ENCODE peak calls at places on chromosomes 16 and 17, in seven cellular contexts. G is HCT116, F is H1, B is SK-N-SH, W is GM12878, H is HepG2, J is K562. T is an unnamed sample.

GRCh38 chr17:37430051-37430591 is 23.4 kb downstream of the TADA2A start:
- DNase-seq in G (no peak), F (no peak), B (no peak), W (no peak), H (no peak), J (no peak), T (no peak)

GRCh38 chr17:32746698-32747097 is 130.2 kb downstream of the MYO1D start:
- DNase-seq in G (no peak), F (no peak), B (no peak), W (no peak), H (no peak), J (no peak), T (no peak)

GRCh38 chr16:18069683-18070082 is 266.9 kb downstream of the NPIPA8 start:
- DNase-seq in G (no peak), F (no peak), B (no peak), W (no peak), H (no peak), J (no peak), T (no peak)

GRCh38 chr17:17159571-17159970 is 46.6 kb downstream of the PLD6 start:
- DNase-seq in G (no peak), F (no peak), B (no peak), W (no peak), H (no peak), J (no peak), T (no peak)

GRCh38 chr17:16446338-16446983 is 31.1 kb downstream of the TRPV2 start:
- DNase-seq in G (no peak), F (no peak), B (no peak), W (no peak), H (no peak), J (no peak), T (no peak)

GRCh38 chr17:82929676-82930042 is 89.8 kb upstream of the ZNF750 start:
- DNase-seq in G (no peak), F (no peak), B (no peak), W (no peak), H (no peak), J (no peak), T (no peak)

GRCh38 chr17:45160505-45161287 is 979 bp upstream of the HEXIM2 start:
- DNase-seq in G (no peak), F (no peak), B (peak; percentile 81), W (no peak), H (peak; percentile 90), J (peak; percentile 85), T (peak; percentile 80)

GRCh38 chr17:68972119-68972704 is 17.0 kb upstream of the ABCA8 start:
- DNase-seq in G (peak; percentile 15), F (no peak), B (peak; percentile 33), W (no peak), H (peak; percentile 43), J (no peak), T (peak; percentile 64)

GRCh38 chr17:17205368-17206148 is 575 bp downstream of the PLD6 start:
- DNase-seq in G (peak; percentile 7), F (no peak), B (peak; percentile 80), W (peak; percentile 23), H (peak; percentile 42), J (peak; percentile 67), T (peak; percentile 41)

GRCh38 chr16:76265434-76266045 is 11.7 kb upstream of the CNTNAP4 start:
- DNase-seq in G (peak; percentile 6), F (peak; percentile 31), B (peak; percentile 10), W (no peak), H (peak; percentile 31), J (peak; percentile 27), T (no peak)

GRCh38 chr16:55221836-55222235 is 102.2 kb upstream of the IRX6 start:
- DNase-seq in G (no peak), F (no peak), B (no peak), W (no peak), H (no peak), J (no peak), T (no peak)

GRCh38 chr16:65967376-65967775 is 399.1 kb upstream of the CDH5 start:
- DNase-seq in G (no peak), F (no peak), B (no peak), W (no peak), H (no peak), J (no peak), T (no peak)

GRCh38 chr16:22321340-22322001 is 24.3 kb downstream of the POLR3E start:
- DNase-seq in G (peak; percentile 24), F (no peak), B (peak; percentile 84), W (peak; percentile 36), H (peak; percentile 59), J (peak; percentile 73), T (peak; percentile 81)

DNA sequence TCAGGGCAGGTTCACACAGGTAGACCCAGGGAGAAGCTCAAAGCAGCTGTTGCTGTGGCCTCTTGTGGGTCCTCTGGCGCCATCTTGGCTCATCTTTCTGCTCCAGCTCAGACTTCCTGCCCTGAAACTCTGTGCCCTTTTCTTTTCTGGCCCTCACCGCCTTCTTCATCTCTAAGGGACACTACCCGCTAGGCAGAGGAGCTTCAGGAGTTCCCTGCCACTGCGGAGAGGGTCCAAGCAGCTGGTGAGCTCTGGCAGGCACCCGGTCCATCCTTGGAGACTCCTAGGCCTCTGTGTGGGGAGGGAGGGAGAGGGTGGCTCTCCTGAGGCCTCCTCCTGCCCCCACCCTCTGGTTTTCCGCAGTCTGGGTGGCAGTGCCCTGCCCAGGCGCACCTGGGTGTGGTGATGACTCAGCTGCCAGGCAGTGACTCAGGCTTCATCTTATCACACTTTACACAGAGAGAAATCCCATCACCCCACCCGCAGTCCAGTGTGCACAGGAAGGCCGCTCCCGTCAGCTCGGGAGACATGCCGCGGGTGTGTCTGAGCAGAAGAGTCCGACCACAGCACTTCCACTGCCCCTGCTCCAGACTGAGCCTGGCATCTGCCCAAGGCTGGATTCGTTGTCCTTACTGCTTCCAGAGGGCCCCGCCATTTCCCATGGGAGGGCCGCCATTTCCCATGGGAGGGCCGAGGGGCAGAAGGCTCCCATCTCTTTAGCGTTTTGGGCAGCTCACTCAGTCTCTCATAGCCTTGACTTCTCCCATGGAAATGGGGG is 7.3 kb downstream of the NT5C start:
- DNase-seq in G (peak; percentile 99), F (no peak), B (no peak), W (no peak), H (peak; percentile 48), J (peak; percentile 69), T (peak; percentile 87)
- TF ChIP-seq POLR2AphosphoS5 in G (peak; percentile 78), F (no peak), B (no peak), W (no peak), H (no peak), J (peak; percentile 51), T (peak; percentile 82)

GRCh38 chr17:28469376-28469775 is 4.1 kb upstream of the SLC13A2 start:
- DNase-seq in G (no peak), F (no peak), B (no peak), W (no peak), H (no peak), J (no peak), T (no peak)

GRCh38 chr17:28466521-28467048 is 6.9 kb upstream of the SLC13A2 start:
- DNase-seq in G (no peak), F (no peak), B (peak; percentile 35), W (no peak), H (no peak), J (peak; percentile 36), T (no peak)

GRCh38 chr17:28467456-28468025 is 5.9 kb upstream of the SLC13A2 start:
- DNase-seq in G (no peak), F (no peak), B (no peak), W (no peak), H (no peak), J (no peak), T (no peak)

GRCh38 chr17:28470266-28471126 is 2.9 kb upstream of the SLC13A2 start:
- DNase-seq in G (no peak), F (no peak), B (no peak), W (no peak), H (no peak), J (peak; percentile 37), T (no peak)

GRCh38 chr17:28468781-28469180 is 4.7 kb upstream of the SLC13A2 start:
- DNase-seq in G (no peak), F (no peak), B (no peak), W (peak; percentile 61), H (no peak), J (no peak), T (no peak)
- TF ChIP-seq MAX in G (no peak), F (no peak), B (no peak), W (no peak), H (no peak), J (no peak), T (no peak)

DNA sequence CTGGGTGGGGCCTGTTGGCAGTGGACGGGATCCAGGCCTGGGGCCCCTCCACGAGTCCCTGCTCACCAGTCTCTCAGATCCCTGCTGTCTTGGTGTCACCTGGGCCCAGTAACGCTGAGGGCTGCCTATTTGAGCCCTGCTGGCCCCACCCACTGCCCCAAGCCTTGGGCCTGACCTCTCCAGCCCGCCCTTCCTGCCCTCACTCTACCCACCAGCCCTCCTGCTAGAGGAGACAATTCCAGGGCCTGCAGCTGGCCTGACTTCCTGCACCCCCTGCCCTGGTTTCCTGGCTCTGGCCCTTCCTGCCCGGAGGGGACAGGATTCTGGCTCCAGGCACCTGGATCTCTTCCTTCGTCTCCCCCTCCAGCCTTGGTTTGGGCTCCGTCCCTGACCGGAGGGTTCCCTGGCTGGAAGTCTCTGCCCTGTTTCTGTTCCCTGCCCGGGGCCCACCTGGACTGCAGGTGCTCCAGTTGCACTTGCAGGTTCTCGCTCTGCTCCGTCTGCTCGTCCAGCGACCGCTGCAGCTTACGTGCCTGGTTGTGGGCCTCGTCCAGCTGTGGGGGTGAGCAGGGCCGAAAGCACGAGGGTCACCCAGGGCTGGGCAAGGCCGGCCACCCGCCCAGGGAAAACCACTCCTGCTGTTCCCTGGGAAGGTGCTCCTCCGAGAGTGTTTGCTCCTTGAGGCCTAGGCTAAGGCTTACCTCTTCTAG is 21.3 kb downstream of the CCDC102A start:
- DNase-seq in G (no peak), F (no peak), B (peak; percentile 80), W (no peak), H (no peak), J (no peak), T (no peak)
- TF ChIP-seq POLR2AphosphoS5 in G (no peak), F (no peak), B (no peak), W (no peak), H (no peak), J (no peak), T (no peak)

GRCh38 chr16:30931068-30931655 is 7.8 kb downstream of the FBXL19 start:
- DNase-seq in G (no peak), F (no peak), B (no peak), W (no peak), H (no peak), J (no peak), T (no peak)

GRCh38 chr16:30930160-30930571 is 6.8 kb downstream of the FBXL19 start:
- DNase-seq in G (no peak), F (no peak), B (no peak), W (no peak), H (no peak), J (no peak), T (no peak)

GRCh38 chr16:30927789-30928378 is 4.5 kb downstream of the FBXL19 start:
- DNase-seq in G (peak; percentile 61), F (peak; percentile 85), B (peak; percentile 95), W (peak; percentile 35), H (peak; percentile 61), J (peak; percentile 59), T (peak; percentile 36)

GRCh38 chr16:30928390-30928789 is 5.0 kb downstream of the FBXL19 start:
- DNase-seq in G (no peak), F (no peak), B (no peak), W (no peak), H (no peak), J (no peak), T (no peak)

DNA sequence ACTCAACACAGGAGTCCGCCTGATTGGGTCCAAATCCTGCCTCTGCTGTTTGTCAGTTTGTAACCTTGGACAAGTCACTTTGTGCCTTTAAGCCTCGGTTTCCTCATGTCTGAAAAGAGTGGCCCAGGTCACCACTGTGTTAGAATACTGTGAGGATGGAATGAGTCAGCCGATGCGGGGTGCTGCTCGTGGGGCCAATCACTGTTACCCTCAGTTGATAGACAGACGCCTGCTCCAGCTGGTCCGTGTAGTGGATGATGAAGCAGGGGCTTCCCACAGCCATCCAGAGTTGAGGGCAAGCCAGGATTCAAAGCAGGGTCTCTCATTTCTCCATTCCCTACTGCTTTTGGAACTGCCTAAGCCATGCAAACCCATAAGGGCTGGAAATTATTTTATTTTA is 5.8 kb downstream of the FBXL19 start:
- DNase-seq in G (no peak), F (no peak), B (no peak), W (no peak), H (no peak), J (no peak), T (no peak)
- TF ChIP-seq MAX in G (no peak), F (no peak), B (no peak), W (no peak), H (no peak), J (no peak), T (no peak)